ENCODE peak calls at places on chromosomes 7 and 10, in six cellular contexts. F, I, Q, L, A and O are unnamed samples.

GRCh38 chr7:69703099-69703498 is 104.8 kb downstream of the AUTS2 start:
- DNase-seq in F (no peak), I (no peak), Q (no peak), L (no peak), A (no peak), O (no peak)

GRCh38 chr7:39948375-39948774 is 1.7 kb upstream of the CDK13 start:
- DNase-seq in F (peak), I (no peak), Q (no peak), L (no peak), A (no peak), O (no peak)

GRCh38 chr7:158999496-158999895 is 143.1 kb downstream of the DYNC2I1 start:
- DNase-seq in F (no peak), I (no peak), Q (no peak), L (no peak), A (no peak), O (no peak)

GRCh38 chr10:114328876-114329275 is 75.4 kb downstream of the AFAP1L2 start:
- DNase-seq in F (no peak), I (peak), Q (no peak), L (no peak), A (no peak), O (no peak)

GRCh38 chr7:54674891-54675290 is 84.1 kb downstream of the SEC61G start:
- DNase-seq in F (no peak), I (no peak), Q (no peak), L (no peak), A (no peak), O (no peak)

GRCh38 chr7:114554781-114555537 is 140.3 kb downstream of the FOXP2 start:
- DNase-seq in F (peak), I (no peak), Q (peak), L (peak), A (peak), O (peak)

GRCh38 chr10:79380125-79380917 is 33.1 kb downstream of the PPIF start:
- DNase-seq in F (no peak), I (peak), Q (no peak), L (no peak), A (no peak), O (peak)

GRCh38 chr7:25754333-25754732 is 397.7 kb upstream of the NFE2L3 start:
- DNase-seq in F (no peak), I (peak), Q (peak), L (no peak), A (no peak), O (no peak)

GRCh38 chr7:158559356-158559755 is 28.3 kb downstream of the PTPRN2 start:
- DNase-seq in F (no peak), I (no peak), Q (no peak), L (no peak), A (no peak), O (no peak)

GRCh38 chr7:26618458-26618857 is 245.9 kb downstream of the SKAP2 start:
- DNase-seq in F (no peak), I (no peak), Q (no peak), L (no peak), A (no peak), O (no peak)

GRCh38 chr10:4041531-4042096 is 256.6 kb upstream of the KLF6 start:
- DNase-seq in F (no peak), I (no peak), Q (no peak), L (no peak), A (no peak), O (peak)

GRCh38 chr7:157490465-157490912 is 153.7 kb downstream of the DNAJB6 start:
- DNase-seq in F (no peak), I (peak), Q (no peak), L (peak), A (peak), O (peak)

GRCh38 chr10:13658864-13659685 is 72.3 kb downstream of the PRPF18 start:
- DNase-seq in F (no peak), I (peak), Q (no peak), L (no peak), A (no peak), O (no peak)

GRCh38 chr7:9241826-9242225 is 808.4 kb downstream of the NXPH1 start:
- DNase-seq in F (no peak), I (no peak), Q (no peak), L (no peak), A (no peak), O (no peak)

GRCh38 chr10:12780634-12781601 is 220.6 kb downstream of the CCDC3 start:
- DNase-seq in F (no peak), I (peak), Q (no peak), L (no peak), A (peak), O (peak)

GRCh38 chr7:157930441-157930840 is 593.6 kb downstream of the DNAJB6 start:
- DNase-seq in F (no peak), I (no peak), Q (no peak), L (no peak), A (no peak), O (no peak)

GRCh38 chr10:6918305-6918704 is 338.2 kb upstream of the PRKCQ start:
- DNase-seq in F (no peak), I (peak), Q (no peak), L (peak), A (no peak), O (peak)

GRCh38 chr7:155183655-155184054 is 113.5 kb downstream of the HTR5A start:
- DNase-seq in F (no peak), I (no peak), Q (no peak), L (no peak), A (no peak), O (no peak)

GRCh38 chr10:92756233-92757065 is 66.7 kb downstream of the HHEX start:
- DNase-seq in F (peak), I (no peak), Q (no peak), L (no peak), A (no peak), O (no peak)

GRCh38 chr10:92758594-92758993 is 68.8 kb downstream of the HHEX start:
- DNase-seq in F (no peak), I (no peak), Q (no peak), L (no peak), A (no peak), O (no peak)

GRCh38 chr10:92757720-92758119 is 68.0 kb downstream of the HHEX start:
- DNase-seq in F (no peak), I (no peak), Q (no peak), L (no peak), A (no peak), O (no peak)

GRCh38 chr10:92755725-92756124 is 66.0 kb downstream of the HHEX start:
- DNase-seq in F (no peak), I (no peak), Q (no peak), L (no peak), A (no peak), O (no peak)

DNA sequence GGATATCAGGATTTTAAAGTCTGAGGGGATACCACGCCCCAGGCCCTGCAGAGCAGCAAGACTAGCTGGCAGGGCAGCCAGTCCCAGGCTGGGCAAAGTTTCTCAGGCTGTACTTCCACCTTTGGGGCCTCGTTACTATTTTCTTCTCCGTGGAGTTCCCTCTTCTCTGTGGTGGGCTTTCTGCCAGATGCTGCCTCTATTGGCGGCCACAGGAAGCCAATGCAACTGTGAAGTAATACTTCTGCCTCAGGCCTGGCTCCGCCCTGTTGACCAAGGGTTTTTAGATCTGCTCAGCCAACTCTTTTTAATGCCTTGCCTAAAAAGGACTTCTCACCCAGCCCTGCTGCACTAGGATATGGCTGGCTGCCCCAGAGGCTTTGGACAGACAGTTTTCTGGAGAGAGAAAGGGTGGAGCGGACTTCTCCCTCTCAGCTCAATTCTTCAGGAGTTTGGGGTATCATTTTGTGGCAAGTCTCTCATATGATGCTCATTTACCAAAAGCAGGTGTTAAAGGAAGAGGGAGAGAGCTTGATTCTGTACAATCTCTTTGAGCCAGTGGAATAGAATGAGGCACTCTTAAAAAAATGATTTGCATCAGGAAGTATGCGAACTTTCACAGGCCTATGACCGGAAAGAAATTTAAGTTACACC is 67.4 kb downstream of the HHEX start:
- DNase-seq in F (peak), I (peak), Q (peak), L (peak), A (peak), O (peak)
- TF ChIP-seq CTCF in F (peak), I (no peak), Q (no peak), L (peak), A (no peak), O (peak)

DNA sequence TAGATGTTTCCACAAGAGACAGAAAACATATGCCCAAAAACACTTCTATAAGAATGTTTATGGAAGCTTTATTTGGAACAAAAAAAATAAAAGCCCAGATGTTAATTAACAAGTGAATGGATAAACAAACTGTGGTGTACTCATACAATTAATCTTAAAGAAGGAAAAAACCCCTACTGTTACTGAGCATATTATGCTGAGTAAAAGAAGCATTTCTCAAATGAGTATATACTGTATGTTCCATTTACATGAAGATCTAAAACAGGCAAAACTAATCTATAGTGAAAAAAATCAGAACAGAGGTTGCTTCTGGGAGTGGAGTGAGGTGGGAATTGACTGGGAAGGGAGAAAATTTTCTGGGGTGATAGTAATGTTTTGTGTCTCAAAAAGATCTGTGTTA is 15.5 kb upstream of the ANK3 start:
- DNase-seq in F (no peak), I (no peak), Q (no peak), L (no peak), A (no peak), O (no peak)
- TF ChIP-seq CTCF in F (no peak), I (no peak), Q (no peak), L (no peak), A (no peak), O (no peak)

DNA sequence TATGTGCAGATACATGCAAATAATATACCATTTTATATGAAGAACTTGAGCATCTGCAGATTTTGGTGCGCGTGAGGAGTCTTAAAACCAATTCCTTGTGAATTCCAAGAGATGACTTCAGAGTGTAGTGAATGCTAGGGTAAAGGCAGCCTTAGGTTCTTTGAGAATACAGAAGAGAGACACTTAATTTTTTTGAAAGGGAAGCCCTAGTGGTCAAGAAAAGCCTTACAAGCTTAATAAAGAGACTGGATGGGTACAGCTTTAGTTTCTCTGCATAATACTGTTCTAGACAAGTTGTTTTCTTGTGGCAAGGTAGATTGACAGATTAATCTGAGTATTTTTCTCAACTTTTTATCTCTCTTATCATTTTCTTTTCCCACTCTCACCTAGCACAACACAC is 636.5 kb downstream of the DNAJB9 start:
- DNase-seq in F (no peak), I (no peak), Q (no peak), L (no peak), A (no peak), O (no peak)
- TF ChIP-seq CTCF in F (peak), I (no peak), Q (no peak), L (no peak), A (no peak), O (no peak)

DNA sequence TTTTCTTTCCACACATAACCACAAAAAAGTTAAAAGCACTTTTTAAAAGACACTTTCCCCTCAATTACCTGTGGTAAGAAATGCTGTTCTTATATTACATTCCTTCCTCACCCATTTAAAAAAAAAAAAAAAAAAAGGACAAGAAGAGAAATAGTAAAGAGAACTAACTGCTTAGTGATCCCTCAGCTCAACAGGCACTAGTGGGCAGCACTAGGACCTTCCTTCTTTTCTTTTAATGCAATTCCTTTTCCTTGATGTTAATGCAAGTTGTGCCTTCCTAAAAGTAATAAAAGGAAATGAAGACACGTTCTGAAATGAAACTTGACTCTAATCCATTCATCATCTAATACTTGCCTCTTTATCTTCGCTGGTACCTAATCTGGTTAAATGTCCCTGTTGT is 189.6 kb downstream of the TCF7L2 start:
- DNase-seq in F (no peak), I (no peak), Q (no peak), L (peak), A (peak), O (peak)
- TF ChIP-seq CTCF in F (peak), I (no peak), Q (no peak), L (peak), A (peak), O (peak)

DNA sequence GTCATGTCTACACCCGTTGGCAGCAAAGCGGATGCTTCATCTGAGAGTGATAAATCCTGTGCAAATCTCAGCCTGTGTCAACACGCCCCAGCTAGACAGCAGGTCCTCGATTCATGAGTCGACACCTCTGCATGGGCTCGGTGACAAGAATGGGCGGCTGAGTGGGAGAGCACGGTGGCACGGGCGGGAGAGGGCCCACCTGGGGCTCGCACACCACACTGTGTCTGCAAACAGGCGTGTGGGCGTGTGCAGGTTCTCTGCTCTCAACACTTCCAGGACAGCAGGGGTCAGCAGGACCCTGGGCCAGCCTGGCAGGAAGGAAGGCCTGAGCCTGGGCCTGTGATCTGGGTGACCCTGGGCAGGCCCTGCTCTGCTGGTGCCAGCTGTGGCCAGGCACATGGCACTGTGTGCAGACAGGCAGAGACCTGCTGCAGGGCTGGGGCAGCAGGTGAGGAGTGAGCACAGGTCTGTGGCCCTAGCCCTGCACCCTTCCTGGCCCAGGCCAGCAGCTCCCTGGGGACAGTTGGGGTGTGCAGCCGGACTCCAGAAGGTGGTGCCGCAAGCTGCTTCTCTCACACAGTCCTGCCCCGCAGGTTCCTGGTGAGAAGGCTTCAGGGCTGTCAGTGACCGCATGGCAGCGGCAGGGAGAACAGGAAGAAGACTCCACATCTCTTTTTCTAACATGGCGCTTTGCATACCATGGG is 216.4 kb downstream of the ELFN1 start:
- DNase-seq in F (no peak), I (no peak), Q (no peak), L (no peak), A (no peak), O (no peak)
- TF ChIP-seq CTCF in F (no peak), I (no peak), Q (no peak), L (no peak), A (no peak), O (no peak)

GRCh38 chr7:30911561-30911969 is at the start of gene AQP1:
- DNase-seq in F (no peak), I (peak), Q (peak), L (no peak), A (peak), O (peak)
- TF ChIP-seq CTCF in F (no peak), I (no peak), Q (no peak), L (no peak), A (no peak), O (no peak)

GRCh38 chr10:117543245-117543998 is 876 bp downstream of the EMX2 start:
- DNase-seq in F (no peak), I (peak), Q (peak), L (peak), A (no peak), O (no peak)
- TF ChIP-seq CTCF in F (no peak), I (no peak), Q (no peak), L (peak), A (no peak), O (no peak)